ENCODE peak calls at places on chromosomes 4 and X, in eight cellular contexts. X is endothelial cell, P is astrocyte of the cerebellum, F is transverse colon, U is ascending aorta, Z is bronchial epithelial cell, A is HFFc6, C is endothelial cell of umbilical vein. Y is an unnamed sample.

GRCh38 chr4:45120163-45120562 is 393.8 kb upstream of the GNPDA2 start:
- DNase-seq in U (no peak), Z (peak), P (no peak), F (no peak), C (no peak), X (no peak), A (no peak), Y (no peak)

GRCh38 chr4:55458164-55458563 is 62.4 kb downstream of the TMEM165 start:
- DNase-seq in Z (no peak), P (no peak), U (no peak), F (no peak), C (no peak), X (no peak), A (peak), Y (no peak)

GRCh38 chr4:159922119-159922518 is 819.2 kb downstream of the RAPGEF2 start:
- DNase-seq in C (no peak), A (no peak), F (no peak), P (no peak), Z (no peak), U (no peak), X (no peak), Y (no peak)

GRCh38 chr4:187972135-187972534 is 23.4 kb upstream of the ZFP42 start:
- DNase-seq in A (no peak), F (no peak), P (no peak), U (no peak), Z (no peak), C (no peak), X (no peak), Y (no peak)

GRCh38 chr4:13544556-13545393 is 467 bp upstream of the NKX3-2 start:
- DNase-seq in Z (peak), P (no peak), U (no peak), C (peak), X (peak), A (peak), F (peak), Y (peak)

GRCh38 chr4:88018471-88018870 is 11.0 kb downstream of the PKD2 start:
- DNase-seq in P (no peak), F (no peak), X (no peak), U (peak), Z (no peak), A (no peak), C (no peak), Y (no peak)

GRCh38 chr4:73068496-73069337 is 799 bp downstream of the COX18 start:
- DNase-seq in Z (peak), P (no peak), U (no peak), F (peak), C (peak), X (peak), A (peak), Y (no peak)

GRCh38 chr4:140256335-140256734 is 102.4 kb upstream of the MAML3 start:
- DNase-seq in A (peak), C (peak), Z (peak), F (peak), U (no peak), P (no peak), X (no peak), Y (no peak)

GRCh38 chr4:47145630-47146029 is 114.3 kb downstream of the GABRB1 start:
- DNase-seq in X (no peak), F (no peak), P (peak), A (peak), U (no peak), Z (peak), C (peak), Y (no peak)

GRCh38 chr4:184228306-184228705 is 10.6 kb upstream of the ENPP6 start:
- DNase-seq in A (no peak), X (no peak), U (no peak), F (no peak), C (no peak), Z (no peak), P (no peak), Y (no peak)

GRCh38 chr4:145260091-145260490 is 79.7 kb upstream of the OTUD4 start:
- DNase-seq in P (no peak), Z (no peak), C (no peak), A (no peak), U (no peak), X (no peak), F (no peak), Y (no peak)

GRCh38 chr4:113375964-113376666 is 326.7 kb downstream of the ANK2 start:
- DNase-seq in U (no peak), P (no peak), F (no peak), X (no peak), A (no peak), Z (no peak), C (no peak), Y (no peak)

GRCh38 chr4:66014146-66014765 is 344.0 kb upstream of the EPHA5 start:
- DNase-seq in P (no peak), U (no peak), C (no peak), Z (no peak), A (no peak), X (no peak), F (no peak), Y (no peak)

GRCh38 chrX:135737361-135738071 is 24.1 kb downstream of the CT45A1 start:
- DNase-seq in A (no peak), C (no peak), X (no peak), P (no peak), U (no peak), F (no peak), Z (no peak), Y (no peak)

GRCh38 chrX:17580529-17581155 is 156.7 kb upstream of the SCML1 start:
- DNase-seq in U (peak), P (peak), A (peak), Z (no peak), X (no peak), C (peak), F (no peak), Y (no peak)

GRCh38 chrX:150303386-150304097 is 59.6 kb upstream of the MAMLD1 start:
- DNase-seq in P (no peak), C (no peak), Z (no peak), U (no peak), F (no peak), X (no peak), A (no peak), Y (no peak)

GRCh38 chrX:40108959-40109287 is 11.2 kb upstream of the BCOR start:
- DNase-seq in Z (no peak), F (peak), A (peak), X (peak), P (no peak), C (peak), U (peak), Y (peak)

GRCh38 chrX:1591102-1591862 is at the start of gene AKAP17A:
- DNase-seq in F (peak), C (peak), P (peak), U (peak), Z (peak), X (peak), A (peak), Y (peak)

GRCh38 chrX:9542765-9543119 is 77.9 kb downstream of the TBL1X start:
- DNase-seq in A (no peak), F (no peak), P (no peak), C (no peak), X (no peak), Z (no peak), U (no peak), Y (no peak)

GRCh38 chr4:140851032-140851636 is 94.9 kb upstream of the TBC1D9 start:
- DNase-seq in A (peak), X (peak), U (peak), C (peak), Z (peak), P (peak), F (peak), Y (no peak)

GRCh38 chr4:84496356-84497219 is 2.5 kb downstream of the NKX6-1 start:
- DNase-seq in F (no peak), Z (no peak), C (no peak), A (no peak), X (no peak), U (no peak), P (no peak), Y (peak)

GRCh38 chrX:74297766-74298165 is 6.2 kb upstream of the ZCCHC13 start:
- DNase-seq in U (no peak), A (no peak), F (no peak), X (no peak), C (no peak), P (no peak), Z (peak), Y (no peak)

GRCh38 chr4:123127218-123127617 is 204.8 kb upstream of the NUDT6 start:
- DNase-seq in U (no peak), P (peak), C (peak), X (no peak), F (no peak), A (peak), Z (peak), Y (no peak)

GRCh38 chr4:90183254-90183653 is 56.1 kb downstream of the CCSER1 start:
- DNase-seq in X (no peak), Z (no peak), U (no peak), A (no peak), C (no peak), P (no peak), F (peak), Y (no peak)

DNA sequence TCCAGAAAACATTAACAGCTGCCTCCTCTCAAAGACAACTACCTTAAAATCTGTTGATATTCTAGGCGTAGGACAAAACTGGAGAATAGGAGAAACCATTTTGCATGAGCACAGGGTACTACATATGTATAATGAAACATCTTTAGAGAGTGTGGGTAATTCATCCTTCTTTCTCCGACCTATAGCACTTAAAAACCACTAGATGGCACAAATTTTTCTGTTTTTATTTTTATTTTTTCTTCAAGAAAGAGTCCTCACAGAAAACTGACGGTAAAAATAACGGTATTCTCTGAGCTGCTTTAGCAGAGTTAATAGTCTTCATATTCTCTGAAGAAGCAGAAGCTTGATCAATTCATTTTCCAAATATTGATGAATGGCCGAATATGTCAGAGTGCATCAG is 14.6 kb downstream of the SMIM31 start:
- DNase-seq in U (no peak), Z (no peak), A (no peak), C (no peak), P (no peak), F (no peak), X (no peak), Y (no peak)
- TF ChIP-seq CTCF in U (no peak), Z (peak), A (peak), C (no peak), P (peak), F (no peak), X (peak), Y (peak)

DNA sequence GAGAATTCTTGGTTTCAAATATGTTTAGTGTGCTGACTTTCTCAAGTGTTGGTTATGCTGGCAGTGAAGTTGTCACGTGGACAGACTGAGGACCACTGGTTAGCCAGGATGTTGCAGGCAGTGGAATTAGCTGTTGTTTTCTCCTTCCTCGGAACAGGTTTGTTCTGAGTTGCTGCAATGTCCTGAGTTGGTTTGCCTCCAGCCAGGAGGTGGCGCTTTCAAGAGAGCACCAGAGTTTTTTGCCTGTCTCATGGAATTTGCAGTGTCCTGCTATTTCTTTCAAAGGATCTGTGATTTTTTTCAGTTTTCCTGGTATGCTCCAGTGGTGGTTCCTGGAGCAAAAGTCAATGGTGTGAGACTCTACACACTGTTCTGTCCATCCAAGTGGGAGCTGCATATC is 158.1 kb upstream of the CXorf66 start:
- DNase-seq in U (no peak), A (no peak), Z (peak), X (peak), F (no peak), P (peak), C (no peak), Y (peak)
- TF ChIP-seq CTCF in U (no peak), A (no peak), Z (peak), X (peak), F (no peak), P (peak), C (no peak), Y (no peak)

DNA sequence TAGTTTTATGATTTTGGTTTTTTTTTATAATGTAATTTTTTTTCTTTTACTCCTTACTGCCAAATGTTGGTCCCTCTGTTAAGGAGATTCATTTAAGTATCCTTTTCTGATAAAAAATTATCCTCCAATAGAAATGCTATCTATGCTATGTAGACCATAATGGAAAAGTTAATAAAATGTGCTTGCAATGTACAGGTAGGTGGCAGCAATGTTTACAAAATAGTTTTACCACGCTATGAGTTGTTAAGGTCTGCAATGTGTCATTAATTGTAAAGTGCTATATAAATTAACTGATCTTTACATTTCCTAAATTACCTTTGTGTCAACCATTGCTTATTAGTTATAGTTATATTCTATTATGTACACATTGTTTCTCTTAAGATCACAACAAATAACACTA is 3.8 kb upstream of the CENPC start:
- DNase-seq in P (no peak), C (peak), F (no peak), A (no peak), U (no peak), X (no peak), Z (peak), Y (no peak)
- TF ChIP-seq CTCF in P (no peak), C (peak), F (peak), A (peak), U (no peak), X (no peak), Z (peak), Y (no peak)

DNA sequence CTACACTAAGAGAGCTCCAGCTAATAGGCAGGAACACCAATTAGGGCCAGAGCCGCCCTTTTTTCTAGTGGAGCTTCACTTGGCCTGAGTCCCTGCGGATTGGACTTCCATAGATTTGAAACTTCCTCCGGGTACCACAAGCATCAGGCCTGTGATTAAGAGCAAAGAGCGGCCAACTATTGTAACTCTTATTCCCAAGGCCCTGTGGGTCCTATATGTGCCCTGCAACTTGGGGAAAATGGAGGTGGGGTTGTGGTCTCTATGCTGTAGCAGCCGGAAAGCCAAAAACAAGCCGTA is at the start of gene NCBP2L:
- DNase-seq in F (no peak), P (no peak), C (no peak), Z (no peak), U (no peak), X (no peak), A (no peak), Y (no peak)
- TF ChIP-seq CTCF in F (no peak), P (no peak), C (no peak), Z (no peak), U (no peak), X (no peak), A (peak), Y (no peak)

GRCh38 chrX:72021975-72022374 is 109.7 kb downstream of the RTL5 start:
- DNase-seq in U (no peak), X (peak), Z (no peak), C (no peak), P (no peak), F (no peak), A (no peak), Y (no peak)
- TF ChIP-seq CTCF in U (no peak), X (peak), Z (peak), C (peak), P (peak), F (no peak), A (peak), Y (peak)

DNA sequence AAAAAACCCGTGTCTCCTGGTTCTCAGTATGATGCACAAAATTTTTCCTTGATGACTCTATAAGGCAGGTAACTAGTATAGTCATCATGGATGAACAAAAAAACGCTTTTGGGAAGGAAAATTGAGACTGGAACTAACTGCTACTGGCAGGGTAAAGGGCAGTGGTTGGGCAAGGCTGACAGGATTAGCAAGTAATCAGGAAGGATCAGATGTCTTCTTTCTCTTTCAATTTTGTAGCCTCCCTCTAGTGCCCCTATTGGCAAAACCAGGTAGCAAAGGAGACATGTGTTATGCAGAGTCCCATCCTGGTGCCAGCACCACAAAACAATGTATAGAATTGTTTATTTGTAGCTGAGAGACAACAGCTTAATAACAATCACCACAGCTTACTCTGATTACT is 12.8 kb upstream of the SLITRK4 start:
- DNase-seq in F (no peak), P (no peak), Z (peak), A (no peak), C (no peak), X (peak), U (no peak), Y (no peak)
- TF ChIP-seq CTCF in F (no peak), P (no peak), Z (no peak), A (no peak), C (no peak), X (no peak), U (no peak), Y (peak)

DNA sequence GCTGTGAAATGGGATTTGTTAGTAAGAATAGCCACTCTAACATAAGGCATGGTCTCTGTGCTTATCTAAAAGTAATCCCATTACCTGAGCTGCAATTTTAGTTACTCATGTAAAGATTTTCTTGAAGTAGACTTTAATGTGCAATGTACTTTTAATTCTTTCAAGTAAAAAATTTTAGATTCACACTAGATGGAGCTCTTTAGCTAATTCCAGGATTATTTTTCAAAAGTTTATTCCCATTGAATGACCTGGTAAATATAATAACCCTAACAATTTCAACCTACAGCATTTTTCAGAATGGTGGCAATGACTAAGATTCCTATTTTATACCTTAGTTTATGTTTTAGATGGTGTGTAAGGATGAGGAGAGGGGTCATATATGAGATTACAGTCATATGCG is 18.1 kb downstream of the USP38 start:
- DNase-seq in C (peak), F (no peak), Z (peak), U (no peak), P (no peak), A (peak), X (no peak), Y (no peak)
- TF ChIP-seq CTCF in C (no peak), F (no peak), Z (no peak), U (no peak), P (no peak), A (peak), X (peak), Y (no peak)

GRCh38 chrX:46580613-46581012 is 7.0 kb downstream of the CHST7 start:
- DNase-seq in U (no peak), C (no peak), X (no peak), P (no peak), F (no peak), Z (no peak), A (no peak), Y (no peak)

GRCh38 chrX:46582325-46582724 is 8.8 kb downstream of the CHST7 start:
- DNase-seq in A (peak), P (no peak), C (peak), X (no peak), U (no peak), F (no peak), Z (peak), Y (no peak)

GRCh38 chrX:46576458-46576857 is 2.9 kb downstream of the CHST7 start:
- DNase-seq in U (no peak), A (no peak), Z (no peak), P (no peak), C (peak), X (no peak), F (no peak), Y (no peak)

GRCh38 chrX:46577116-46578005 is 3.8 kb downstream of the CHST7 start:
- DNase-seq in X (no peak), A (peak), F (no peak), Z (peak), C (no peak), P (no peak), U (no peak), Y (no peak)

DNA sequence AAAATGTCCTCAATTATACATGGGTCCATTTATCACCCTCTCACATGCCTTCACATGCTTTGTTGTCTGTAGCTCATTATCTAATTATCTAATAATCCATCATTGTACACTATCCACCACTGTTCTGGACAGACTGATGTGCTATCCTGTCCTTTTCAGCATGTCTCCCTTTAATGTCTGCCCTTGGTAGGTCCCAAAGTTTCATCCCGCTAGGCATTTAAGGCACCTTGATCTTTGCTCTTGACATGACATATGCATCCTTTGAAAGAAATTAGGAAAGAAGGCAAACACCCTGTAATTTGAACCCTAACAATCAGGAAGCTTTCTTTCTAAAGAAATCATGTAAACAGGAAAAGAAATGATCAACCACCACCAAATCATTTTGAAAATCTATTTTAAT is 5.7 kb downstream of the CHST7 start:
- DNase-seq in P (no peak), F (no peak), U (no peak), Z (no peak), C (no peak), X (no peak), A (no peak), Y (no peak)
- TF ChIP-seq CTCF in P (no peak), F (no peak), U (no peak), Z (no peak), C (no peak), X (no peak), A (no peak), Y (no peak)

GRCh38 chr4:173522160-173522873 is 7.7 kb downstream of the HAND2 start:
- DNase-seq in X (no peak), C (peak), Z (no peak), U (peak), F (peak), A (peak), P (peak), Y (peak)
- TF ChIP-seq CTCF in X (no peak), C (no peak), Z (no peak), U (no peak), F (no peak), A (peak), P (no peak), Y (no peak)